ENCODE peak calls at places on chromosome 18, in six cellular contexts. W, E, S, Y, F and N are unnamed samples.

GRCh38 chr18:6859676-6860422 is 130.3 kb downstream of the ARHGAP28 start:
- DNase-seq in W (no peak), E (no peak), S (no peak), Y (no peak), F (no peak), N (no peak)

GRCh38 chr18:45662468-45662867 is 47.2 kb downstream of the SLC14A2 start:
- DNase-seq in W (no peak), E (no peak), S (no peak), Y (no peak), F (no peak), N (no peak)

GRCh38 chr18:46946656-46947282 is 29.4 kb downstream of the KATNAL2 start:
- DNase-seq in W (peak; percentile 66), E (peak; percentile 70), S (no peak), Y (peak; percentile 70), F (peak; percentile 64), N (peak; percentile 92)

GRCh38 chr18:60413944-60414547 is 41.5 kb upstream of the MC4R start:
- DNase-seq in W (no peak), E (peak; percentile 4), S (no peak), Y (no peak), F (peak; percentile 14), N (no peak)

GRCh38 chr18:50284226-50284885 is 3.0 kb upstream of the MBD1 start:
- DNase-seq in W (no peak), E (no peak), S (no peak), Y (no peak), F (no peak), N (no peak)

GRCh38 chr18:36392163-36392887 is 94.8 kb downstream of the FHOD3 start:
- DNase-seq in W (no peak), E (no peak), S (no peak), Y (peak; percentile 36), F (no peak), N (no peak)

GRCh38 chr18:76801567-76802505 is 20.5 kb upstream of the ZNF236 start:
- DNase-seq in W (peak; percentile 73), E (peak; percentile 78), S (peak; percentile 30), Y (no peak), F (peak; percentile 54), N (peak; percentile 91)

GRCh38 chr18:77448046-77448445 is 198.4 kb downstream of the GALR1 start:
- DNase-seq in W (no peak), E (no peak), S (no peak), Y (no peak), F (no peak), N (no peak)

GRCh38 chr18:51852661-51853060 is 487.3 kb upstream of the DCC start:
- DNase-seq in W (no peak), E (no peak), S (no peak), Y (no peak), F (no peak), N (no peak)

GRCh38 chr18:9950289-9951016 is 36.6 kb downstream of the VAPA start:
- DNase-seq in W (no peak), E (no peak), S (no peak), Y (no peak), F (no peak), N (no peak)

GRCh38 chr18:67514465-67514864 is 2.1 kb downstream of the DSEL start:
- DNase-seq in W (no peak), E (no peak), S (no peak), Y (no peak), F (no peak), N (no peak)

GRCh38 chr18:25349131-25349925 is 2.6 kb downstream of the ZNF521 start:
- DNase-seq in W (peak; percentile 4), E (peak; percentile 37), S (no peak), Y (peak; percentile 18), F (peak; percentile 10), N (peak; percentile 76)

GRCh38 chr18:35851286-35851967 is 121.1 kb upstream of the RMP24 start:
- DNase-seq in W (no peak), E (no peak), S (no peak), Y (no peak), F (no peak), N (no peak)

GRCh38 chr18:76679259-76679658 is 143.1 kb upstream of the ZNF236 start:
- DNase-seq in W (no peak), E (no peak), S (no peak), Y (no peak), F (no peak), N (no peak)

GRCh38 chr18:79963658-79964329 is 649 bp upstream of the HSBP1L1 start:
- DNase-seq in W (no peak), E (no peak), S (no peak), Y (no peak), F (no peak), N (no peak)

GRCh38 chr18:15005313-15006130 is 257.6 kb downstream of the ANKRD30B start:
- DNase-seq in W (no peak), E (no peak), S (no peak), Y (no peak), F (no peak), N (no peak)

GRCh38 chr18:8882632-8883408 is 177.5 kb downstream of the MTCL1 start:
- DNase-seq in W (no peak), E (no peak), S (no peak), Y (no peak), F (no peak), N (no peak)

GRCh38 chr18:32542221-32542798 is 71.6 kb upstream of the GAREM1 start:
- DNase-seq in W (no peak), E (no peak), S (no peak), Y (no peak), F (no peak), N (no peak)